ENCODE peak calls at places on chromosomes 11 and 22, in ten cellular contexts. L, P, Y, C, B, H, K, G, D and Q are unnamed samples.

GRCh38 chr11:15101072-15101701 is 13.5 kb upstream of the INSC start:
- DNase-seq in L (peak; percentile 73), D (peak; percentile 29), C (peak; percentile 79), P (peak; percentile 86), B (peak; percentile 39), G (peak; percentile 48), K (peak; percentile 63), Y (no peak), H (peak; percentile 7), Q (no peak)

GRCh38 chr22:50088096-50088495 is 1.7 kb upstream of the MOV10L1 start:
- DNase-seq in B (no peak), L (no peak), C (no peak), K (no peak), D (no peak), P (no peak), Y (peak; percentile 45), G (no peak), H (no peak), Q (no peak)

GRCh38 chr11:21257461-21257860 is 588.1 kb downstream of the NELL1 start:
- DNase-seq in K (no peak), B (no peak), D (no peak), C (no peak), H (no peak), Y (no peak), L (no peak), P (no peak), G (no peak), Q (no peak)

GRCh38 chr11:2299773-2300172 is 1.9 kb downstream of the C11orf21 start:
- DNase-seq in K (no peak), P (no peak), H (no peak), B (no peak), C (no peak), G (no peak), L (no peak), Y (peak; percentile 73), D (no peak), Q (no peak)

GRCh38 chr11:112526699-112527410 is 266.2 kb upstream of the PLET1 start:
- DNase-seq in K (no peak), L (no peak), B (no peak), P (peak; percentile 68), G (no peak), C (peak; percentile 2), D (no peak), Y (no peak), H (no peak), Q (peak; percentile 88)

GRCh38 chr11:35144811-35145210 is 5.8 kb downstream of the CD44 start:
- DNase-seq in B (no peak), Y (no peak), P (peak; percentile 67), D (no peak), K (no peak), C (peak; percentile 47), H (no peak), G (no peak), L (peak; percentile 72), Q (peak; percentile 86)

GRCh38 chr11:33670250-33671011 is 30.2 kb downstream of the C11orf91 start:
- DNase-seq in C (peak; percentile 77), K (no peak), D (peak; percentile 10), G (no peak), B (no peak), L (peak; percentile 87), Y (no peak), H (no peak), P (peak; percentile 88), Q (peak; percentile 15)

GRCh38 chr22:27029584-27030130 is 372.3 kb downstream of the MIAT start:
- DNase-seq in G (no peak), C (no peak), Y (no peak), K (no peak), P (no peak), L (no peak), B (no peak), D (no peak), H (no peak), Q (no peak)

GRCh38 chr11:120203626-120204025 is 7.2 kb upstream of the OAF start:
- DNase-seq in H (no peak), P (no peak), C (no peak), B (no peak), G (no peak), D (no peak), Y (no peak), K (no peak), L (no peak), Q (no peak)

GRCh38 chr11:8290122-8290810 is 26.6 kb upstream of the LMO1 start:
- DNase-seq in P (no peak), Y (no peak), L (no peak), D (no peak), B (no peak), C (no peak), G (no peak), H (no peak), K (no peak), Q (no peak)

GRCh38 chr11:62502030-62502730 is 44.4 kb downstream of the AHNAK start:
- DNase-seq in B (no peak), H (no peak), G (no peak), P (no peak), L (no peak), Y (no peak), D (no peak), K (no peak), C (no peak), Q (no peak)

GRCh38 chr11:65870706-65871681 is 1.6 kb downstream of the EFEMP2 start:
- DNase-seq in P (no peak), G (peak; percentile 57), C (no peak), L (no peak), B (peak; percentile 60), K (peak; percentile 53), D (no peak), Y (peak; percentile 90), H (no peak), Q (no peak)

GRCh38 chr11:72069787-72070251 is 10.5 kb downstream of the NUMA1 start:
- DNase-seq in H (no peak), D (peak; percentile 15), B (peak; percentile 91), C (peak; percentile 92), G (peak; percentile 26), Y (peak; percentile 93), P (peak; percentile 97), K (peak; percentile 89), L (peak; percentile 84), Q (peak; percentile 83)

GRCh38 chr11:15988693-15989231 is 367.6 kb downstream of the SOX6 start:
- DNase-seq in P (no peak), D (no peak), C (no peak), K (no peak), G (no peak), B (no peak), Y (no peak), L (no peak), H (no peak), Q (no peak)

GRCh38 chr11:131811380-131811779 is 441.0 kb downstream of the NTM start:
- DNase-seq in Y (no peak), H (no peak), K (no peak), P (no peak), C (no peak), G (no peak), B (no peak), D (no peak), L (no peak), Q (no peak)

GRCh38 chr11:14905104-14906033 is 13.3 kb upstream of the CYP2R1 start:
- DNase-seq in Y (peak; percentile 82), P (peak; percentile 47), H (peak; percentile 64), B (peak; percentile 25), G (no peak), C (peak; percentile 23), K (peak; percentile 71), L (peak; percentile 10), D (peak; percentile 81), Q (no peak)

GRCh38 chr11:1211838-1212237 is 11.0 kb upstream of the MUC5B start:
- DNase-seq in C (no peak), P (no peak), B (no peak), L (no peak), G (no peak), Y (no peak), D (no peak), K (no peak), H (no peak), Q (no peak)

GRCh38 chr11:33751878-33752277 is 15.7 kb upstream of the CD59 start:
- DNase-seq in D (no peak), P (no peak), K (no peak), Y (no peak), L (no peak), G (no peak), C (no peak), H (no peak), B (no peak), Q (no peak)

GRCh38 chr11:85827768-85828639 is 17.1 kb upstream of the SYTL2 start:
- DNase-seq in K (no peak), D (no peak), L (peak; percentile 91), Y (no peak), C (peak; percentile 93), B (no peak), H (peak; percentile 14), G (no peak), P (peak; percentile 89), Q (peak; percentile 77)

GRCh38 chr11:31133064-31133463 is 236.5 kb downstream of the DCDC1 start:
- DNase-seq in H (no peak), L (no peak), G (no peak), P (no peak), C (no peak), Y (no peak), D (no peak), K (no peak), B (no peak), Q (no peak)

GRCh38 chr11:8330416-8330815 is 66.7 kb upstream of the LMO1 start:
- DNase-seq in G (no peak), D (no peak), P (no peak), C (no peak), Y (peak; percentile 82), K (no peak), L (no peak), B (no peak), H (no peak), Q (no peak)

GRCh38 chr11:118148240-118148639 is 4.4 kb downstream of the SCN4B start:
- DNase-seq in L (no peak), C (no peak), H (no peak), K (no peak), G (no peak), P (no peak), B (no peak), Y (no peak), D (no peak), Q (no peak)

GRCh38 chr22:50209893-50210292 is 9.1 kb downstream of the SELENOO start:
- DNase-seq in Y (peak; percentile 85), D (no peak), G (peak; percentile 48), K (peak; percentile 72), B (peak; percentile 69), C (peak; percentile 68), L (peak; percentile 57), P (peak; percentile 75), H (peak; percentile 71), Q (no peak)

GRCh38 chr22:24142831-24143230 is 38.5 kb upstream of the SUSD2 start:
- DNase-seq in D (no peak), L (no peak), B (no peak), H (no peak), K (no peak), P (no peak), Y (no peak), G (no peak), C (no peak), Q (no peak)

GRCh38 chr11:132631956-132632355 is 900.3 kb downstream of the OPCML start:
- DNase-seq in B (no peak), Y (no peak), G (no peak), D (no peak), P (peak; percentile 55), H (no peak), L (peak; percentile 8), C (no peak), K (no peak), Q (no peak)

GRCh38 chr22:39177791-39178190 is 25.3 kb upstream of the CBX7 start:
- DNase-seq in K (no peak), Y (no peak), C (no peak), D (no peak), H (no peak), G (no peak), B (no peak), P (no peak), L (no peak), Q (no peak)

GRCh38 chr11:113552271-113552670 is 77.1 kb upstream of the DRD2 start:
- DNase-seq in C (no peak), D (no peak), G (no peak), L (no peak), B (no peak), H (no peak), K (no peak), Y (no peak), P (no peak), Q (no peak)

GRCh38 chr11:1863352-1864215 is 10.7 kb downstream of the LSP1 start:
- DNase-seq in L (peak; percentile 86), D (no peak), H (no peak), K (peak; percentile 79), C (peak; percentile 87), Y (peak; percentile 95), G (peak; percentile 22), B (peak; percentile 91), P (peak; percentile 89), Q (no peak)